ENCODE peak calls at places on chromosomes 4 and X, in ten cellular contexts. M is IMR-90; I is astrocyte; C is transverse colon; B is fibroblast of lung; V is CD4-positive, alpha-beta memory T cell; Z is CD8-positive, alpha-beta memory T cell; R is tibial artery; X is colonic mucosa; L is neuronal stem cell. Q is an unnamed sample. For H3K4me1, the result is how much of the 10 kb centered on the place peaks cover.

GRCh38 chrX:40897768-40898167 is 162.4 kb upstream of the MED14 start:
- DNase-seq in X (no peak), Z (no peak), V (no peak), C (no peak), M (no peak), L (no peak), R (no peak), B (no peak), I (no peak), Q (no peak)

GRCh38 chr4:74541611-74542177 is 96.8 kb downstream of the AREG start:
- DNase-seq in R (no peak), I (no peak), C (no peak), V (no peak), L (no peak), Z (no peak), M (no peak), X (peak), B (no peak), Q (no peak)

GRCh38 chr4:6687947-6688878 is 5.5 kb upstream of the S100P start:
- DNase-seq in I (no peak), M (no peak), Z (no peak), L (no peak), B (no peak), C (no peak), R (no peak), V (no peak), X (no peak), Q (no peak)

GRCh38 chr4:61556277-61556676 is 356.2 kb downstream of the ADGRL3 start:
- DNase-seq in L (no peak), C (peak), X (no peak), I (peak), M (no peak), V (no peak), R (no peak), B (no peak), Z (no peak), Q (no peak)

GRCh38 chr4:76836860-76837564 is 60.9 kb downstream of the SOWAHB start:
- DNase-seq in V (no peak), L (no peak), I (no peak), C (no peak), M (no peak), X (no peak), R (no peak), Z (no peak), B (no peak), Q (no peak)

GRCh38 chrX:351736-352135 is 33.1 kb upstream of the GTPBP6 start:
- DNase-seq in M (no peak), I (no peak), R (peak), V (no peak), L (no peak), X (no peak), B (no peak), C (no peak), Z (no peak), Q (no peak)

GRCh38 chr4:1978741-1979476 is 29.9 kb downstream of the NELFA start:
- DNase-seq in B (no peak), R (no peak), I (no peak), M (no peak), V (no peak), L (no peak), X (no peak), Z (no peak), C (no peak), Q (no peak)

GRCh38 chr4:20017035-20017434 is 234.7 kb upstream of the SLIT2 start:
- DNase-seq in V (no peak), I (peak), M (peak), L (no peak), Z (no peak), R (no peak), B (peak), C (no peak), X (no peak), Q (no peak)

GRCh38 chr4:77922158-77923094 is 59.8 kb downstream of the MRPL1 start:
- DNase-seq in I (peak), X (no peak), B (peak), M (peak), R (no peak), L (no peak), C (no peak), V (no peak), Z (no peak), Q (no peak)

GRCh38 chrX:77444075-77444474 is 3.1 kb upstream of the FGF16 start:
- DNase-seq in B (no peak), C (no peak), X (no peak), R (no peak), Z (no peak), I (no peak), L (no peak), M (no peak), V (no peak), Q (no peak)

GRCh38 chr4:81491943-81492342 is 20.2 kb upstream of the RASGEF1B start:
- DNase-seq in C (no peak), R (no peak), V (peak), M (no peak), X (no peak), L (no peak), Z (no peak), I (no peak), B (no peak), Q (no peak)

GRCh38 chrX:107629533-107629909 is 1.2 kb downstream of the PRPS1 start:
- DNase-seq in V (peak), C (no peak), M (peak), X (no peak), B (peak), Z (no peak), I (peak), L (no peak), R (no peak), Q (peak)

GRCh38 chr4:184348311-184349233 is 125.8 kb downstream of the IRF2 start:
- DNase-seq in C (peak), B (peak), X (peak), Z (no peak), R (no peak), I (no peak), M (peak), L (no peak), V (no peak), Q (no peak)

GRCh38 chrX:22396408-22396807 is 123.7 kb downstream of the CBLL2 start:
- DNase-seq in M (peak), B (peak), L (no peak), X (no peak), I (peak), R (no peak), V (no peak), Z (no peak), C (no peak), Q (no peak)

GRCh38 chrX:23756165-23756564 is 13.1 kb upstream of the ACOT9 start:
- DNase-seq in Z (peak), R (no peak), L (peak), B (peak), M (peak), I (peak), X (peak), V (peak), C (peak), Q (peak)

GRCh38 chrX:45784590-45784989 is 583.9 kb upstream of the DIPK2B start:
- DNase-seq in X (no peak), Z (no peak), B (no peak), C (no peak), M (no peak), V (no peak), L (no peak), I (no peak), R (no peak), Q (no peak)

GRCh38 chrX:19593684-19594083 is 78.4 kb upstream of the MAP3K15 start:
- DNase-seq in R (no peak), B (peak), I (peak), V (peak), M (peak), C (no peak), L (no peak), Z (peak), X (no peak), Q (peak)

GRCh38 chr4:150224896-150225591 is 146.8 kb downstream of the DCLK2 start:
- DNase-seq in I (peak), M (peak), R (no peak), Z (no peak), B (peak), V (no peak), L (no peak), X (no peak), C (no peak), Q (no peak)

GRCh38 chr4:148238086-148238485 is 204.1 kb downstream of the NR3C2 start:
- DNase-seq in Z (no peak), C (no peak), I (peak), R (no peak), L (no peak), M (no peak), X (no peak), B (peak), V (no peak), Q (no peak)

GRCh38 chrX:57286507-57287251 is at the start of gene FAAH2:
- DNase-seq in I (no peak), V (peak), X (peak), Z (peak), M (no peak), C (peak), B (no peak), L (no peak), R (no peak), Q (no peak)

GRCh38 chr4:184019084-184019483 is 114.0 kb downstream of the STOX2 start:
- DNase-seq in B (no peak), X (no peak), V (no peak), L (no peak), R (no peak), M (peak), C (no peak), Z (no peak), I (no peak), Q (no peak)

GRCh38 chrX:121876316-121876715 is 828.9 kb downstream of the GLUD2 start:
- DNase-seq in L (no peak), X (no peak), C (no peak), B (peak), M (no peak), Z (no peak), R (no peak), V (no peak), I (peak), Q (no peak)

GRCh38 chrX:67636532-67636931 is 92.7 kb downstream of the AR start:
- DNase-seq in L (no peak), R (no peak), X (no peak), I (peak), V (no peak), B (peak), M (no peak), Z (no peak), C (no peak), Q (no peak)

GRCh38 chr4:162770761-162771490 is 395.8 kb downstream of the NAF1 start:
- DNase-seq in B (no peak), M (no peak), R (no peak), X (no peak), I (no peak), L (no peak), C (no peak), V (no peak), Z (no peak), Q (no peak)

GRCh38 chr4:95701500-95701899 is 138.4 kb upstream of the PDHA2 start:
- DNase-seq in B (peak), L (no peak), X (no peak), C (no peak), V (no peak), Z (no peak), M (no peak), R (no peak), I (peak), Q (no peak)

GRCh38 chr4:40038972-40039371 is 17.7 kb upstream of the N4BP2 start:
- DNase-seq in M (peak), B (peak), L (no peak), R (no peak), X (no peak), C (no peak), Z (no peak), I (peak), V (no peak), Q (no peak)

GRCh38 chr4:132344924-132345828 is 803.9 kb upstream of the PCDH10 start:
- DNase-seq in Z (no peak), M (no peak), B (no peak), I (no peak), L (no peak), R (no peak), V (no peak), X (no peak), C (no peak), Q (no peak)

GRCh38 chr4:118911162-118911791 is 22.6 kb downstream of the SYNPO2 start:
- DNase-seq in R (no peak), Z (no peak), V (no peak), C (no peak), B (peak), X (no peak), L (no peak), M (peak), I (peak), Q (no peak)

GRCh38 chrX:54825716-54826428 is 18.3 kb downstream of the MAGED2 start:
- DNase-seq in Z (no peak), B (no peak), I (no peak), X (no peak), M (peak), L (no peak), C (no peak), V (peak), R (no peak), Q (no peak)

GRCh38 chrX:150635952-150636351 is 57.2 kb upstream of the MTMR1 start:
- DNase-seq in X (no peak), B (peak), M (peak), L (no peak), R (no peak), I (peak), Z (no peak), C (no peak), V (no peak), Q (no peak)

GRCh38 chr4:181702864-181703263 is 540.3 kb upstream of the TENM3 start:
- DNase-seq in L (no peak), R (no peak), X (no peak), M (no peak), C (no peak), B (no peak), V (no peak), I (no peak), Z (no peak), Q (peak)

GRCh38 chr4:575281-576141 is 584 bp downstream of the TMEM271 start:
- DNase-seq in L (peak), V (no peak), I (peak), Z (no peak), M (peak), X (no peak), B (peak), C (no peak), R (no peak), Q (no peak)

GRCh38 chr4:127995776-127996175 is 30.6 kb downstream of the ABHD18 start:
- DNase-seq in L (no peak), Z (no peak), I (peak), V (no peak), C (no peak), M (peak), X (no peak), B (peak), R (no peak), Q (no peak)

GRCh38 chrX:150314186-150314585 is 48.9 kb upstream of the MAMLD1 start:
- DNase-seq in C (no peak), B (no peak), V (no peak), R (no peak), M (no peak), X (no peak), Z (no peak), I (no peak), L (no peak), Q (no peak)

GRCh38 chr4:77911842-77912450 is 49.3 kb downstream of the MRPL1 start:
- DNase-seq in B (peak), R (no peak), V (no peak), Z (no peak), L (no peak), X (no peak), C (no peak), I (no peak), M (peak), Q (no peak)

GRCh38 chrX:9912341-9912740 is 54.8 kb upstream of the CLDN34 start:
- DNase-seq in B (peak), M (peak), Z (no peak), X (no peak), L (peak), C (no peak), V (no peak), I (peak), R (no peak), Q (no peak)
- H3K4me3 ChIP-seq in B (peak), M (peak), Z (no peak), X (no peak), L (peak), C (no peak), V (no peak), I (peak), R (no peak), Q (no peak)

GRCh38 chr4:8818063-8818881 is 53.4 kb downstream of the HMX1 start:
- DNase-seq in R (peak), M (no peak), I (no peak), V (no peak), C (peak), B (no peak), X (peak), Z (no peak), L (no peak), Q (peak)

GRCh38 chr4:8819421-8820177 is 52.0 kb downstream of the HMX1 start:
- DNase-seq in Z (no peak), B (no peak), M (no peak), V (no peak), X (no peak), I (no peak), C (peak), R (peak), L (no peak), Q (no peak)

GRCh38 chr4:8820178-8821102 is 51.2 kb downstream of the HMX1 start:
- DNase-seq in R (peak), B (no peak), I (no peak), Z (no peak), M (no peak), V (no peak), X (peak), L (no peak), C (peak), Q (no peak)

GRCh38 chr4:8817813-8818062 is 53.9 kb downstream of the HMX1 start:
- DNase-seq in B (no peak), X (no peak), L (no peak), Z (no peak), R (no peak), V (no peak), M (no peak), I (no peak), C (no peak), Q (peak)

DNA sequence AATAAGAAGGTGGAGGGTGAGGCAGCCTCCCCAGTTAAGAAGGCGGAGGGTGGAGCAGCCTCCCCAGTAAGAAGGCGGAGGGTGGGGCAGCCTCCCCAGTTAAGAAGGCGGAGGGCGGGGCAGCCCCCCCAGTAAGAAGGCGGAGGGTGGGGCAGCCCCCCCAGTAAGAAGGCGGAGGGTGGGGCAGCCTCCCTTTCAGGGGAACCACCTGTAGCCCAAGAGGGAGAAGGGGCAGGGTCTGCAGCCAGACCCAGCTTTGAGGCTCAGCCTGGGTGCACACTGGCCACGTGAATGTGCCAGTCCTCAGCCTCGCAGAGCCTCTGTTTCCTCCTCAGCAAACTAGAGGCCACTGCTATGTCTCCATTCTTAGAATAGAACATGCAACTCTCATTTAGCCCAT is 52.6 kb downstream of the HMX1 start:
- DNase-seq in B (no peak), R (no peak), I (no peak), X (no peak), V (no peak), L (no peak), C (no peak), M (no peak), Z (no peak), Q (no peak)
- H3K4me1 ChIP-seq in B (under half), R (under half), I (under half), X (under half), V (under half), L (under half), C (under half), M (under half), Z (under half), Q (under half)

DNA sequence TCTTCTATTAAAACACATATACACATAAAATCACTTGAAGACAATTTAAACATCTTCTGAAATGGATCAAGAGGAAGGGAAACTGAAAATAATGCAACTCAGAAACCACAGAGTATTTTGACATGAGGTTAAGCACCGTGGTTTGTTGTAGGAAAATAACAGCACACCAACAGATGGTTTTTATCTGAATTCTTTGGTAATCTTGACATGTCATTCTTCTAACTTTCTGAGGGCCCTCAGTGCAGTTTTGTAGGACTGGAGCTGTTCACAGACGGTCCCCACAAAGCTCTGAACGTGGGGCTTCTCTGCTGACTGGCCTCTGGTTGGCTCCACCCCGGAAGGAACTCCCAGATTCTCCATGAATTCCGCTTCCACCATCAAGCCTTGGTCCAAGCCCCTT is 16.0 kb upstream of the TLR8 start:
- DNase-seq in C (no peak), L (no peak), V (peak), R (no peak), I (no peak), B (peak), X (no peak), M (no peak), Z (no peak), Q (no peak)
- H3K4me3 ChIP-seq in C (no peak), L (no peak), V (no peak), R (no peak), I (no peak), B (no peak), X (no peak), M (no peak), Z (no peak), Q (no peak)

DNA sequence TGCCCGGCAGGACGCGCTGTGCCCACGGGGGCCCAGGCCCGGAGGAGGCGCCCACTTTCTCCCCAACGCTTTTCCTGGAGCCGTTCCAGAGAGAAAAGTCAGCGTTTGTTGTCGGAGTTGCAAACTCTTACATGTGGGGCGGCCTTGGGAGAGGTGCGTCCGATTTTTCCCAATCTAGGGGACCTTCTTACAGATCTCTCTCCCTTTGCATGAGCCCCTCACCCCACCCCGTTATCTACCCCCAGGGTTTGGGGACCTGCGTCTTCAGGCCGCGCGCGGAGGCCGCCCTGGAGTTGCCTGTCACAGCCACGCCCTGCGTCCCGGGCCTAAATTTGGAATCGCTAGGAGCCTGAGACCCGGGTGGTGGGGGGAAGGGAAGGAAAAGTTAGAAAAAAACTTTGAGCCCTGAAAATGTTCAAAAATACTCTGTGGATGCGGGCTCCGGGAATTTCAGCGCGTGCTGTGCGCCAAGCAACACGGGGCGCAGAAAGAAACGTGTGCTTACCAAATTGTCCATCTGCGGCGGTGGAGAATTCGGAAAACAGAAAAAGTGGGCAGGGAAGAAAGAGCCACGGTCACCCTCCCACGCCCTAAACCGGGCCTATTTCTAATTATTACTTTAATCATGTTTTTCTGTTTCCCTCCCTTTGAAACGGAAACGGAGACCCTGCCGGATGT is 587 bp downstream of the CD99 start:
- DNase-seq in C (peak), M (peak), V (no peak), R (peak), L (no peak), B (peak), X (peak), Z (no peak), I (peak), Q (no peak)
- H3K4me1 ChIP-seq in C (half or more), M (under half), V (under half), R (under half), L (under half), B (under half), X (under half), Z (under half), I (under half), Q (under half)

GRCh38 chr4:31148990-31149389 is 428.8 kb downstream of the PCDH7 start:
- DNase-seq in X (no peak), I (no peak), L (no peak), M (no peak), V (no peak), R (no peak), C (no peak), Z (no peak), B (no peak), Q (no peak)
- H3K4me3 ChIP-seq in X (no peak), I (no peak), L (no peak), M (no peak), V (no peak), R (no peak), C (no peak), Z (no peak), B (no peak), Q (no peak)

GRCh38 chr4:173573725-173574124 is 43.7 kb upstream of the HAND2 start:
- DNase-seq in M (no peak), Z (no peak), V (no peak), I (no peak), C (no peak), X (no peak), R (no peak), L (no peak), B (no peak), Q (no peak)
- H3K4me1 ChIP-seq in M (under half), Z (under half), V (under half), I (under half), C (under half), X (under half), R (under half), L (under half), B (under half), Q (under half)

DNA sequence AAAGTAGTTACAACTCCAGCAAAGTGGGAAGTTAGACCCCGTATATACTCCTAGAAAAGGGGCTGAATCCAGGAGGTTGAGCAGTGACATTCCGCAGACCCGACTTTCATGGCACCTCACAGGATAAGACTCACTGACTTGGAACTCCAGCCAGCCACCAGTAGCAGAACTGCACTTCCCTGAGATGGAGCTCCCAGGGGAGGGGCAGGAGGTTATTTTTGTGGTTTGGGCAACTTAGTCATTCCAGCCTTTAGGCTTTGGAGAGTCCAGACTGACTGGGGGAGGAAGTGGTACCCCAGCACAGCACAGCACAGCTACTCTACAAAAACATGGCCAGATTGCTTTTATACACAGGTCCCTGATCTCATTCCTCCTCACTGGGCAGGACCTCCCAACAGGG is 319.1 kb downstream of the PCDH19 start:
- DNase-seq in C (no peak), M (no peak), L (no peak), B (peak), I (peak), R (no peak), X (no peak), V (no peak), Z (no peak), Q (no peak)
- H3K4me3 ChIP-seq in C (no peak), M (no peak), L (no peak), B (no peak), I (no peak), R (no peak), X (no peak), V (no peak), Z (no peak), Q (no peak)

Q was measured in BE2C.